ENCODE peak calls at places on chromosomes 6 and 20, in eight cellular contexts. V is neural progenitor cell, G is PC-9, C is lower lobe of right lung, U is H9, L is ovary, S is tibial artery, T is PC-3. D is an unnamed sample.
A peak's percentile ranks its signal among the peaks of the same experiment; 100 is the strongest.

GRCh38 chr6:162234631-162235030 is 492.9 kb downstream of the PRKN start:
- DNase-seq in V (no peak), G (no peak), C (no peak), U (no peak), L (no peak), S (no peak), T (no peak), D (no peak)

GRCh38 chr6:159608961-159609673 is 83.9 kb downstream of the SOD2 start:
- DNase-seq in V (peak; percentile 52), G (no peak), C (no peak), U (peak; percentile 65), L (no peak), S (no peak), T (peak; percentile 56), D (no peak)

GRCh38 chr20:325889-326644 is 715 bp downstream of the SOX12 start:
- DNase-seq in V (peak; percentile 92), G (no peak), C (peak; percentile 80), U (peak; percentile 69), L (peak; percentile 86), S (peak; percentile 86), T (peak; percentile 57), D (peak; percentile 66)

GRCh38 chr20:14336667-14337066 is 745 bp downstream of the FLRT3 start:
- DNase-seq in V (peak; percentile 52), G (no peak), C (no peak), U (no peak), L (no peak), S (no peak), T (peak; percentile 63), D (no peak)

GRCh38 chr6:30875244-30876038 is 8.9 kb upstream of the DDR1 start:
- DNase-seq in V (no peak), G (no peak), C (no peak), U (no peak), L (no peak), S (no peak), T (no peak), D (no peak)

GRCh38 chr6:105993769-105994521 is 92.2 kb upstream of the PRDM1 start:
- DNase-seq in V (peak; percentile 63), G (no peak), C (peak; percentile 65), U (no peak), L (peak; percentile 50), S (no peak), T (no peak), D (peak; percentile 77)

GRCh38 chr6:100343678-100344077 is 121.0 kb downstream of the SIM1 start:
- DNase-seq in V (no peak), G (no peak), C (no peak), U (no peak), L (no peak), S (no peak), T (no peak), D (no peak)

GRCh38 chr6:87099472-87099871 is 4.6 kb upstream of the CGA start:
- DNase-seq in V (no peak), G (no peak), C (no peak), U (no peak), L (no peak), S (no peak), T (no peak), D (no peak)

GRCh38 chr20:33578510-33578909 is 83.6 kb upstream of the C20orf144 start:
- DNase-seq in V (no peak), G (no peak), C (no peak), U (no peak), L (no peak), S (no peak), T (no peak), D (no peak)

GRCh38 chr6:44062771-44063560 is 64.3 kb downstream of the MRPL14 start:
- DNase-seq in V (peak; percentile 53), G (no peak), C (peak; percentile 62), U (peak; percentile 90), L (peak; percentile 46), S (no peak), T (no peak), D (peak; percentile 49)

GRCh38 chr20:49785851-49786174 is 26.8 kb upstream of the SLC9A8 start:
- DNase-seq in V (no peak), G (no peak), C (no peak), U (no peak), L (no peak), S (no peak), T (no peak), D (no peak)

GRCh38 chr6:118645395-118645794 is 6.0 kb downstream of the CEP85L start:
- DNase-seq in V (no peak), G (no peak), C (no peak), U (no peak), L (peak; percentile 56), S (no peak), T (no peak), D (no peak)

GRCh38 chr6:155224618-155225017 is 39.2 kb upstream of the CLDN20 start:
- DNase-seq in V (no peak), G (no peak), C (no peak), U (no peak), L (no peak), S (no peak), T (no peak), D (no peak)

GRCh38 chr20:38109025-38109541 is 56.0 kb downstream of the TGM2 start:
- DNase-seq in V (no peak), G (no peak), C (no peak), U (no peak), L (no peak), S (no peak), T (no peak), D (no peak)

GRCh38 chr6:118704911-118705310 is 53.5 kb upstream of the CEP85L start:
- DNase-seq in V (no peak), G (no peak), C (no peak), U (no peak), L (no peak), S (no peak), T (no peak), D (no peak)

GRCh38 chr6:170289971-170290305 is 940 bp downstream of the DLL1 start:
- DNase-seq in V (no peak), G (no peak), C (no peak), U (peak; percentile 38), L (no peak), S (no peak), T (no peak), D (no peak)

GRCh38 chr20:2942439-2942838 is 69.2 kb downstream of the PTPRA start:
- DNase-seq in V (no peak), G (no peak), C (no peak), U (no peak), L (no peak), S (no peak), T (no peak), D (no peak)

GRCh38 chr6:167311286-167311685 is 13.6 kb upstream of the TTLL2 start:
- DNase-seq in V (no peak), G (no peak), C (no peak), U (no peak), L (no peak), S (no peak), T (no peak), D (no peak)

GRCh38 chr20:362271-363254 is 15.7 kb downstream of the NRSN2 start:
- DNase-seq in V (no peak), G (peak; percentile 91), C (peak; percentile 93), U (peak; percentile 50), L (peak; percentile 59), S (peak; percentile 86), T (peak; percentile 99), D (peak; percentile 54)

GRCh38 chr20:34874094-34874654 is 1.5 kb upstream of the GGT7 start:
- DNase-seq in V (peak; percentile 82), G (peak; percentile 66), C (peak; percentile 70), U (peak; percentile 88), L (peak; percentile 76), S (peak; percentile 89), T (peak; percentile 95), D (peak; percentile 73)
- H3K4me1 ChIP-seq in V (peaks cover 14% of the 10 kb centered on the region), G (peaks cover 26% of the 10 kb centered on the region), C (peaks cover 56% of the 10 kb centered on the region), U (peaks cover 8% of the 10 kb centered on the region), L (peaks cover 9% of the 10 kb centered on the region), S (peaks cover 49% of the 10 kb centered on the region), T (peaks cover 14% of the 10 kb centered on the region), D (peaks cover 61% of the 10 kb centered on the region)

GRCh38 chr6:308307-308706 is 16.0 kb downstream of the DUSP22 start:
- DNase-seq in V (no peak), G (no peak), C (no peak), U (no peak), L (no peak), S (peak; percentile 47), T (no peak), D (no peak)

GRCh38 chr6:307874-308273 is 15.6 kb downstream of the DUSP22 start:
- DNase-seq in V (no peak), G (no peak), C (no peak), U (no peak), L (no peak), S (peak; percentile 64), T (no peak), D (no peak)

GRCh38 chr6:307065-307814 is 15.0 kb downstream of the DUSP22 start:
- DNase-seq in V (no peak), G (no peak), C (no peak), U (no peak), L (no peak), S (peak; percentile 67), T (no peak), D (no peak)

GRCh38 chr6:305371-306206 is 13.3 kb downstream of the DUSP22 start:
- DNase-seq in V (no peak), G (no peak), C (no peak), U (no peak), L (no peak), S (peak; percentile 61), T (no peak), D (no peak)

DNA sequence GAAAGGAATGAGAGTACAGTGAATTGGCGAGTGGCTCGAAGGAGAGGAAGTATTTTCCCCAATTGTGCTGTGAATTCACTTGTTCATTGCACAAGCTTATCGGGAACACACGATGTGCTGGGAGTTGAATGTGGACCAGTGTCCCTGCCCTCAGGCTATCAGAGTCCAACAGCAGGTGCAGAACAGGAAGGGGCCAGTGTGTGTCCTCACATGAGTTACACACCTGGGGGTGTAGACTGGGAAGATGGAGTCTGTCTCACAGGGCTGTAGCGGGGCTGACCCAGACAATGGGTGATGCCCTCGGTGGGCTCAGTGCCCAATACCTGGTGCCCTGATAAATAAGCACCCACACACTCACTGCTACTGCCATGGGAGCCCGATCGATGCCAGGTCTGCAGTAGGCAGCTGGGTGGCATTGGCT is 14.4 kb downstream of the DUSP22 start:
- DNase-seq in V (no peak), G (no peak), C (no peak), U (no peak), L (no peak), S (peak; percentile 56), T (no peak), D (no peak)
- H3K27me3 ChIP-seq in V (no peaks in the 10 kb centered on the region), G (peaks cover 84% of the 10 kb centered on the region), C (no peaks in the 10 kb centered on the region), U (no peaks in the 10 kb centered on the region), L (no peaks in the 10 kb centered on the region), S (no peaks in the 10 kb centered on the region), T (no peaks in the 10 kb centered on the region), D (no peaks in the 10 kb centered on the region)

GRCh38 chr6:3068329-3069223 is at the start of gene RIPK1:
- DNase-seq in V (peak; percentile 91), G (peak; percentile 70), C (peak; percentile 96), U (peak; percentile 90), L (peak; percentile 96), S (peak; percentile 96), T (peak; percentile 94), D (peak; percentile 94)
- TF ChIP-seq CTCF in V (peak; percentile 23), G (no peak), C (peak; percentile 32), U (peak; percentile 45), L (no peak), S (no peak), T (peak; percentile 43), D (peak; percentile 59)

DNA sequence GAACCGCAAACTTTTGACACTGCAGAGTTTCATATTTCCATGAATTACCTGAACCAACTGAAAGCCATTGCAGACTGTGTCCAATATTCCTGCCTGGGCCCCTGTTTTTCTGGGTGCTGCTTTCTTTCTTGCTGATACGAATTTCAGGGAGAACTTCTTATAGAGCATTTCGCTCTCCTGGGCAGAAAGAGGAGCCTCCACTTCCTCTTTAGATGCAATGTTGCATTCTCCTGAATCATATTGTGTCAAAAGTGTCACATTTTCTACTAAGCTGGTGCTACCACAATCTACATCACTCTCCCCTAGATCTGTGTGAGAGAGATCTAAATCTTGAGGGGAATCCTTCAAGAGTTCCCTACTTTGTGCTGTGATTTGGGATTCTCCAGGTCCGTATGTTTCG is 102.5 kb downstream of the DST start:
- DNase-seq in V (no peak), G (no peak), C (no peak), U (no peak), L (no peak), S (no peak), T (no peak), D (no peak)
- H3K4me1 ChIP-seq in V (peaks cover 34% of the 10 kb centered on the region), G (peaks cover 26% of the 10 kb centered on the region), C (peaks cover 48% of the 10 kb centered on the region), U (peaks cover 4% of the 10 kb centered on the region), L (peaks cover 3% of the 10 kb centered on the region), S (peaks cover 57% of the 10 kb centered on the region), T (peaks cover 67% of the 10 kb centered on the region), D (no peaks in the 10 kb centered on the region)

D was measured in DND-41.